ENCODE peak calls at places on chromosomes 3 and 15, in eight cellular contexts. D is T-helper 17 cell; R is AG04450; Z is stimulated activated CD4-positive, alpha-beta T cell treated with anti-CD3 and anti-CD28 coated beads, TNF-alpha, amount 100 ng/mL, for 4 hours; B is transverse colon; Y is neuronal stem cell; M is H7; T is NCI-H69. S is an unnamed sample.

GRCh38 chr15:97868964-97869363 is 91.5 kb upstream of the ARRDC4 start:
- DNase-seq in M (no peak), Y (no peak), D (no peak), Z (no peak), T (no peak), B (no peak), R (no peak), S (no peak)

GRCh38 chr3:119304201-119304713 is 10.1 kb downstream of the ARHGAP31 start:
- DNase-seq in R (no peak), D (no peak), T (no peak), M (no peak), B (no peak), Z (no peak), Y (no peak), S (no peak)

GRCh38 chr3:41972802-41973201 is 10.9 kb upstream of the ULK4 start:
- DNase-seq in T (no peak), Y (no peak), M (no peak), R (no peak), Z (no peak), D (no peak), B (no peak), S (no peak)

GRCh38 chr3:24435581-24435980 is 59.1 kb downstream of the THRB start:
- DNase-seq in M (no peak), R (no peak), D (no peak), Z (no peak), Y (no peak), T (no peak), B (no peak), S (no peak)

GRCh38 chr3:70974752-70975151 is 608.8 kb downstream of the FOXP1 start:
- DNase-seq in T (no peak), Y (no peak), Z (no peak), D (no peak), M (no peak), B (no peak), R (no peak), S (no peak)

GRCh38 chr15:38050529-38050928 is 116.1 kb downstream of the TMCO5A start:
- DNase-seq in Z (no peak), D (no peak), Y (no peak), R (no peak), B (no peak), M (no peak), T (no peak), S (no peak)

GRCh38 chr3:135528638-135529037 is 436.9 kb upstream of the PPP2R3A start:
- DNase-seq in Y (no peak), T (peak), M (no peak), D (no peak), B (no peak), Z (no peak), R (no peak), S (no peak)

GRCh38 chr3:31968391-31968926 is 12.6 kb downstream of the OSBPL10 start:
- DNase-seq in Y (no peak), Z (no peak), R (no peak), D (no peak), T (no peak), M (no peak), B (no peak), S (no peak)

GRCh38 chr15:73930790-73931281 is 4.6 kb downstream of the LOXL1 start:
- DNase-seq in T (no peak), B (no peak), R (no peak), M (no peak), D (no peak), Z (no peak), Y (no peak), S (no peak)

GRCh38 chr15:78244101-78244500 is 9.7 kb upstream of the ACSBG1 start:
- DNase-seq in M (no peak), Z (no peak), D (no peak), T (no peak), R (no peak), Y (no peak), B (peak), S (no peak)

GRCh38 chr3:142850395-142851023 is 38.4 kb downstream of the PCOLCE2 start:
- DNase-seq in B (no peak), M (no peak), R (peak), Y (no peak), T (peak), Z (no peak), D (no peak), S (no peak)

GRCh38 chr3:111690242-111690641 is 95.1 kb upstream of the ZBED2 start:
- DNase-seq in Z (no peak), B (no peak), M (no peak), R (no peak), T (peak), Y (no peak), D (no peak), S (no peak)

GRCh38 chr3:5019411-5020261 is 40.4 kb downstream of the BHLHE40 start:
- DNase-seq in T (no peak), M (no peak), D (peak), Y (no peak), R (no peak), Z (peak), B (peak), S (peak)

GRCh38 chr15:68022061-68022460 is 32.1 kb upstream of the PIAS1 start:
- DNase-seq in Y (no peak), T (no peak), B (peak), R (no peak), D (no peak), M (no peak), Z (no peak), S (no peak)

GRCh38 chr15:38554354-38554753 is 10.3 kb downstream of the RASGRP1 start:
- DNase-seq in T (no peak), R (peak), Y (no peak), M (no peak), D (no peak), Z (no peak), B (no peak), S (no peak)

GRCh38 chr3:17302774-17303173 is 418.0 kb downstream of the PLCL2 start:
- DNase-seq in T (peak), D (no peak), Z (no peak), Y (no peak), B (no peak), M (no peak), R (no peak), S (no peak)

GRCh38 chr3:10189557-10190374 is 25.0 kb downstream of the IRAK2 start:
- DNase-seq in R (no peak), Y (no peak), D (no peak), T (peak), M (no peak), B (peak), Z (no peak), S (no peak)

GRCh38 chr15:29530966-29531365 is 261.3 kb upstream of the NSMCE3 start:
- DNase-seq in Z (no peak), B (no peak), M (no peak), Y (no peak), R (no peak), D (no peak), T (no peak), S (no peak)

GRCh38 chr3:106299300-106300098 is 430.7 kb upstream of the CBLB start:
- DNase-seq in B (no peak), R (no peak), M (no peak), Y (no peak), T (no peak), D (no peak), Z (no peak), S (no peak)

GRCh38 chr3:151204530-151205401 is 1.8 kb upstream of the GPR171 start:
- DNase-seq in D (no peak), T (no peak), B (no peak), R (no peak), Y (no peak), Z (no peak), M (no peak), S (no peak)

GRCh38 chr3:133966954-133967353 is 62.8 kb downstream of the SLCO2A1 start:
- DNase-seq in Y (no peak), D (no peak), T (no peak), B (no peak), Z (no peak), M (no peak), R (no peak), S (no peak)